ENCODE peak calls at places on chromosomes 11 and 22, in seven cellular contexts. I, Z, X, H, O, Q and F are unnamed samples.

GRCh38 chr11:83007909-83008580 is 63.7 kb downstream of the RAB30 start:
- DNase-seq in Z (peak), I (no peak), H (peak), Q (no peak), X (peak), O (no peak), F (peak)

GRCh38 chr11:70763606-70764005 is 365.3 kb downstream of the CTTN start:
- DNase-seq in Q (no peak), H (no peak), X (no peak), I (no peak), Z (peak), O (no peak), F (no peak)

GRCh38 chr22:38788417-38788816 is 5.5 kb downstream of the DNAL4 start:
- DNase-seq in Z (peak), I (peak), H (no peak), Q (peak), X (peak), O (no peak), F (no peak)

GRCh38 chr11:132286106-132286505 is 915.7 kb downstream of the NTM start:
- DNase-seq in X (no peak), Z (no peak), I (no peak), Q (no peak), O (no peak), H (no peak), F (no peak)

GRCh38 chr11:129211397-129211796 is 19.3 kb upstream of the ARHGAP32 start:
- DNase-seq in H (no peak), I (peak), X (no peak), Z (no peak), Q (no peak), O (no peak), F (no peak)

GRCh38 chr11:27754035-27755017 is 54.1 kb upstream of the BDNF start:
- DNase-seq in H (no peak), I (peak), X (peak), O (no peak), Z (no peak), Q (peak), F (no peak)

GRCh38 chr11:23995891-23996290 is 501.0 kb upstream of the LUZP2 start:
- DNase-seq in H (no peak), O (no peak), X (peak), Z (no peak), Q (peak), I (no peak), F (no peak)

GRCh38 chr11:3906166-3906565 is 50.7 kb downstream of the STIM1 start:
- DNase-seq in H (no peak), O (no peak), X (no peak), Q (no peak), Z (no peak), I (peak), F (no peak)

GRCh38 chr11:29280452-29280851 is 736.4 kb downstream of the KCNA4 start:
- DNase-seq in Q (peak), Z (no peak), H (no peak), O (no peak), I (peak), X (peak), F (no peak)

GRCh38 chr22:44870021-44870420 is 117.6 kb downstream of the ARHGAP8 start:
- DNase-seq in I (peak), Q (peak), H (no peak), X (peak), Z (peak), O (no peak), F (peak)

GRCh38 chr22:29750029-29750428 is 16.8 kb downstream of the ZMAT5 start:
- DNase-seq in Z (no peak), I (no peak), X (no peak), Q (no peak), O (no peak), H (no peak), F (no peak)

GRCh38 chr11:77065878-77066228 is 918 bp upstream of the CAPN5 start:
- DNase-seq in O (no peak), X (peak), Z (no peak), I (peak), Q (peak), H (no peak), F (peak)

GRCh38 chr11:77069336-77069968 is 2.7 kb downstream of the CAPN5 start:
- DNase-seq in X (no peak), Z (peak), I (no peak), Q (no peak), H (no peak), O (no peak), F (no peak)

GRCh38 chr11:77068461-77069335 is 1.9 kb downstream of the CAPN5 start:
- DNase-seq in I (no peak), Z (peak), H (no peak), Q (no peak), X (no peak), O (no peak), F (no peak)

GRCh38 chr11:77066229-77067023 is at the start of gene CAPN5:
- DNase-seq in H (peak), O (peak), Q (peak), Z (peak), X (peak), I (peak), F (peak)

GRCh38 chr11:77067776-77068460 is 1.1 kb downstream of the CAPN5 start:
- DNase-seq in I (no peak), H (no peak), O (no peak), Z (no peak), Q (no peak), X (no peak), F (no peak)
- H3K4me3 ChIP-seq in I (no peak), H (peak), O (peak), Z (peak), Q (peak), X (peak), F (peak)

DNA sequence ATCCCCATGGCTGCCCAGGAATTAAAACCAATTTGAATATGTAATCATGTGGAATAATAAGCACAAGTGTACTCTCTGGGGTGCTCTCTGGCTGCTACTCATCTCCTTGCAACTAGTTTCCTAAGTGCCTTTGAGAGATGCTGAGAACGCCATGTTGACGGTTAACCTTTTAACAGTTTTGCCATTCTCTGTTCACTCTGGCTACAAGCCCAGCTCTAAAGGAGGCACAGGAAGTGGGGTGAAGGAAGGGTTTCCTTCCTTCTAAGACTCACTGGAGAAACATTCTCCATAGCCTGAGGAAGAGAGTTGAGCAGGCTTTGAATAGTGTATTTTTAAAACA is 122.0 kb upstream of the ZC3H12C start:
- DNase-seq in O (no peak), I (peak), H (peak), Z (no peak), X (peak), Q (peak), F (no peak)
- H3K4me3 ChIP-seq in O (no peak), I (no peak), H (peak), Z (peak), X (no peak), Q (no peak), F (no peak)

GRCh38 chr22:37313376-37314314 is 31.3 kb downstream of the CYTH4 start:
- DNase-seq in O (no peak), Z (peak), H (no peak), Q (no peak), I (peak), X (peak), F (no peak)

GRCh38 chr22:37316405-37316804 is 34.1 kb downstream of the CYTH4 start:
- DNase-seq in Q (no peak), O (no peak), X (no peak), H (no peak), I (no peak), Z (no peak), F (no peak)

GRCh38 chr22:37312549-37313183 is 30.4 kb downstream of the CYTH4 start:
- DNase-seq in O (no peak), H (no peak), Z (peak), I (no peak), Q (no peak), X (no peak), F (no peak)

GRCh38 chr22:37316875-37317371 is 34.6 kb downstream of the CYTH4 start:
- DNase-seq in I (peak), Q (peak), O (peak), H (peak), Z (peak), X (peak), F (peak)

GRCh38 chr22:37314315-37315046 is 32.2 kb downstream of the CYTH4 start:
- DNase-seq in I (no peak), Q (no peak), Z (no peak), X (no peak), O (no peak), H (peak), F (no peak)
- H3K4me3 ChIP-seq in I (no peak), Q (no peak), Z (no peak), X (no peak), O (no peak), H (no peak), F (no peak)

GRCh38 chr22:33057363-33057995 is 702 bp downstream of the SYN3 start:
- DNase-seq in Z (no peak), X (no peak), O (no peak), H (no peak), I (no peak), Q (no peak), F (no peak)
- H3K4me3 ChIP-seq in Z (no peak), X (no peak), O (no peak), H (peak), I (no peak), Q (no peak), F (no peak)

GRCh38 chr11:13009921-13010736 is 1.0 kb downstream of the RASSF10 start:
- DNase-seq in Q (peak), X (no peak), O (no peak), I (peak), H (no peak), Z (peak), F (peak)

GRCh38 chr11:13007182-13007581 is 1.9 kb upstream of the RASSF10 start:
- DNase-seq in O (no peak), Q (no peak), H (no peak), I (no peak), X (no peak), Z (no peak), F (no peak)

GRCh38 chr11:13009476-13009920 is 382 bp downstream of the RASSF10 start:
- DNase-seq in Q (peak), O (no peak), I (peak), H (no peak), Z (peak), X (no peak), F (no peak)

GRCh38 chr11:13007702-13008435 is 1.2 kb upstream of the RASSF10 start:
- DNase-seq in Z (peak), Q (no peak), H (no peak), O (no peak), X (no peak), I (peak), F (no peak)

GRCh38 chr11:13008625-13009475 is at the start of gene RASSF10:
- DNase-seq in X (peak), O (no peak), Q (peak), I (peak), H (no peak), Z (peak), F (peak)
- H3K4me3 ChIP-seq in X (no peak), O (no peak), Q (peak), I (peak), H (no peak), Z (peak), F (no peak)